ENCODE peak calls at places on chromosomes 3 and 15, in five cellular contexts. O is T1000; X is cardiac fibroblast; A is effector memory CD8-positive, alpha-beta T cell; W is activated gamma-delta T cell. S is an unnamed sample.

GRCh38 chr3:107956991-107957467 is 133.8 kb downstream of the CD47 start:
- DNase-seq in O (no peak), X (peak; percentile 73), A (no peak), W (no peak), S (peak; percentile 21)

GRCh38 chr15:68389936-68390790 is 41.8 kb downstream of the ITGA11 start:
- DNase-seq in O (peak; percentile 54), X (peak; percentile 92), A (no peak), W (no peak), S (no peak)

GRCh38 chr3:94070341-94070911 is 7.6 kb downstream of the NSUN3 start:
- DNase-seq in O (no peak), X (no peak), A (no peak), W (no peak), S (no peak)

GRCh38 chr3:174218011-174218410 is 641.1 kb upstream of the NAALADL2 start:
- DNase-seq in O (no peak), X (peak; percentile 41), A (no peak), W (no peak), S (no peak)

GRCh38 chr3:115469649-115470048 is 153.7 kb upstream of the GAP43 start:
- DNase-seq in O (no peak), X (no peak), A (no peak), W (no peak), S (no peak)

GRCh38 chr15:35000511-35000910 is 12.4 kb upstream of the ZNF770 start:
- DNase-seq in O (peak; percentile 67), X (peak; percentile 96), A (no peak), W (no peak), S (no peak)

GRCh38 chr3:13866406-13866965 is 13.4 kb downstream of the WNT7A start:
- DNase-seq in O (no peak), X (no peak), A (peak; percentile 16), W (no peak), S (no peak)

GRCh38 chr15:28896944-28897343 is 11.2 kb downstream of the APBA2 start:
- DNase-seq in O (no peak), X (peak; percentile 89), A (no peak), W (no peak), S (no peak)

GRCh38 chr3:13548696-13549512 is at the start of gene FBLN2:
- DNase-seq in O (peak; percentile 63), X (no peak), A (no peak), W (no peak), S (no peak)

GRCh38 chr3:193452338-193452737 is 73.8 kb upstream of the ATP13A5 start:
- DNase-seq in O (no peak), X (peak; percentile 5), A (no peak), W (no peak), S (no peak)

GRCh38 chr3:99933971-99934750 is 116.5 kb downstream of the CMSS1 start:
- DNase-seq in O (no peak), X (no peak), A (no peak), W (no peak), S (no peak)

GRCh38 chr3:90091557-90091956 is 984.1 kb downstream of the EPHA3 start:
- DNase-seq in O (peak; percentile 53), X (peak; percentile 82), A (no peak), W (no peak), S (peak; percentile 4)

GRCh38 chr15:39009740-39010139 is 445.1 kb upstream of the RASGRP1 start:
- DNase-seq in O (no peak), X (no peak), A (no peak), W (no peak), S (no peak)

GRCh38 chr15:76206325-76206976 is 104.8 kb downstream of the ETFA start:
- DNase-seq in O (no peak), X (peak; percentile 53), A (no peak), W (no peak), S (peak; percentile 86)

GRCh38 chr15:89556413-89557262 is 18.6 kb upstream of the TICRR start:
- DNase-seq in O (peak; percentile 35), X (peak; percentile 87), A (peak; percentile 36), W (no peak), S (peak; percentile 64)

GRCh38 chr3:74233091-74233490 is 381.4 kb downstream of the CNTN3 start:
- DNase-seq in O (no peak), X (no peak), A (no peak), W (no peak), S (no peak)

GRCh38 chr3:139289866-139290524 is 53.8 kb upstream of the MRPS22 start:
- DNase-seq in O (no peak), X (no peak), A (no peak), W (no peak), S (no peak)

GRCh38 chr15:43329222-43329959 is 982 bp downstream of the LCMT2 start:
- DNase-seq in O (no peak), X (peak; percentile 3), A (no peak), W (peak; percentile 16), S (peak; percentile 14)

GRCh38 chr3:102745881-102746280 is 311.1 kb downstream of the ZPLD1 start:
- DNase-seq in O (no peak), X (no peak), A (no peak), W (no peak), S (no peak)

GRCh38 chr15:88467935-88468528 is 524 bp downstream of the MRPS11 start:
- DNase-seq in O (no peak), X (peak; percentile 35), A (no peak), W (no peak), S (no peak)

S was measured in prostate gland.